ENCODE peak calls at places on chromosomes 13 and 19, in four cellular contexts. H, M, A and L are unnamed samples.

GRCh38 chr19:31139871-31140505 is 209.2 kb downstream of the TSHZ3 start:
- DNase-seq in M (no peak), A (no peak), H (no peak), L (no peak)

GRCh38 chr13:98998831-98999634 is 21.2 kb upstream of the DOCK9 start:
- DNase-seq in M (no peak), A (no peak), H (no peak), L (no peak)

GRCh38 chr19:44819246-44819832 is 10.4 kb downstream of the BCAM start:
- DNase-seq in H (no peak), A (no peak), M (no peak), L (no peak)

GRCh38 chr19:30253581-30253996 is 118.6 kb upstream of the ZNF536 start:
- DNase-seq in H (no peak), A (no peak), M (no peak), L (no peak)

GRCh38 chr19:40614595-40615411 is 13.6 kb downstream of the LTBP4 start:
- DNase-seq in A (peak; percentile 87), M (peak; percentile 79), H (peak; percentile 65), L (peak; percentile 82)

GRCh38 chr19:42547927-42548326 is 19.6 kb upstream of the CEACAM1 start:
- DNase-seq in M (no peak), H (no peak), A (no peak), L (no peak)

GRCh38 chr13:93262729-93263128 is 36.1 kb downstream of the GPC6 start:
- DNase-seq in H (no peak), M (no peak), A (no peak), L (no peak)

GRCh38 chr13:20140487-20140886 is 20.4 kb downstream of the GJA3 start:
- DNase-seq in H (no peak), A (no peak), M (no peak), L (no peak)

GRCh38 chr13:30584332-30584731 is 33.4 kb upstream of the USPL1 start:
- DNase-seq in A (no peak), M (no peak), H (no peak), L (no peak)

GRCh38 chr13:30580852-30581502 is 36.7 kb upstream of the USPL1 start:
- DNase-seq in M (no peak), H (no peak), A (no peak), L (no peak)

GRCh38 chr13:30577381-30577780 is 40.3 kb upstream of the USPL1 start:
- DNase-seq in A (no peak), M (peak; percentile 36), H (no peak), L (peak; percentile 48)

GRCh38 chr13:30585748-30586262 is 31.9 kb upstream of the USPL1 start:
- DNase-seq in M (no peak), A (no peak), H (no peak), L (no peak)

DNA sequence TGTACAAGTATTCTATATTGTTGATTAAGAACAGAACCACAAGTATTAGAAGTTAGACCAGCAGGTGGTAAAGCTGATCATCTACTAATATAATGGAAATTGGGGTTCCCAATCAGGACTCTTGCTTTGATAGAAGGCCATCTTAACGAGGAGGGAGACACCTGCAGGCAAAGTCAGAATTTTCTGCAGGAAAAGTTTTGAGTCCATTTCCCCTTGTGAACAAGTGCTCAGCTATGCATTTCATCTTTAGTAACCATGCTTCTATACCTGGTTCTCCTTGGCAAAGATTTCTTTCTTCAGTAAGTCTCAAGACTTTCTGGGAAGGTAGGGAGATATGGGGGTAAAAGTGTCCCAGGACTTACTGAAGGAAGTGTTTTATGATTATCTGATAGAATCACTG is 36.1 kb upstream of the USPL1 start:
- DNase-seq in H (no peak), A (no peak), M (peak; percentile 35), L (peak; percentile 47)
- TF ChIP-seq CTCF in H (peak; percentile 38), A (no peak), M (peak; percentile 39), L (peak; percentile 44)

GRCh38 chr13:26378116-26378515 is 124.2 kb downstream of the CDK8 start:
- DNase-seq in H (no peak), A (no peak), M (no peak), L (no peak)

GRCh38 chr13:26380930-26381329 is 127.0 kb downstream of the CDK8 start:
- DNase-seq in M (no peak), A (no peak), H (no peak), L (no peak)

GRCh38 chr13:26379831-26380230 is 125.9 kb downstream of the CDK8 start:
- DNase-seq in A (no peak), H (no peak), M (no peak), L (no peak)

GRCh38 chr13:26376430-26376829 is 122.5 kb downstream of the CDK8 start:
- DNase-seq in H (no peak), A (no peak), M (no peak), L (no peak)

DNA sequence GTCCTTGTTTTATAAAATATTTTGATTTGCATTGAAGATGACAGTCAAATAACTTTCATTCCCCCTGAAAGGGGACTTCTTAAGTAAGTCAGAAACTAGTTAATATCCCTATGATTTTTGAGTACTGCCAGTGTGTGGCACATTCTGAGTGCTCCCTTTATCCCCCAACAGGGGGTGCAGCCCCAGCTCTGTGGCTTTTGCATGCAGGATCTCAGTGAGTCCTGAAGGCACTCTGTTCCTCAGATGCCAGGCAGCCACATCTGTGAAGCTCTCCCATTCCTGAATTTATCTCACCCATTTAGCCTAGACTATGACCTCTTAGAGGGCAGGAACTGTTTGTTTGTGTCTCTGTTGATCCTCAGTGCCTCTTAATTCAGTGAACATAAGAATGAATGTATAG is 123.1 kb downstream of the CDK8 start:
- DNase-seq in H (no peak), M (no peak), A (no peak), L (no peak)
- TF ChIP-seq CTCF in H (peak; percentile 17), M (no peak), A (peak; percentile 45), L (peak; percentile 8)

GRCh38 chr13:112071011-112071901 is 4.3 kb downstream of the SOX1 start:
- DNase-seq in H (no peak), M (no peak), A (no peak), L (no peak)

GRCh38 chr13:112071902-112072530 is 5.1 kb downstream of the SOX1 start:
- DNase-seq in H (no peak), A (no peak), M (no peak), L (no peak)

GRCh38 chr13:112073245-112074138 is 6.5 kb downstream of the SOX1 start:
- DNase-seq in H (no peak), M (no peak), A (no peak), L (no peak)

GRCh38 chr13:112074139-112074710 is 7.3 kb downstream of the SOX1 start:
- DNase-seq in H (no peak), M (no peak), A (no peak), L (no peak)

DNA sequence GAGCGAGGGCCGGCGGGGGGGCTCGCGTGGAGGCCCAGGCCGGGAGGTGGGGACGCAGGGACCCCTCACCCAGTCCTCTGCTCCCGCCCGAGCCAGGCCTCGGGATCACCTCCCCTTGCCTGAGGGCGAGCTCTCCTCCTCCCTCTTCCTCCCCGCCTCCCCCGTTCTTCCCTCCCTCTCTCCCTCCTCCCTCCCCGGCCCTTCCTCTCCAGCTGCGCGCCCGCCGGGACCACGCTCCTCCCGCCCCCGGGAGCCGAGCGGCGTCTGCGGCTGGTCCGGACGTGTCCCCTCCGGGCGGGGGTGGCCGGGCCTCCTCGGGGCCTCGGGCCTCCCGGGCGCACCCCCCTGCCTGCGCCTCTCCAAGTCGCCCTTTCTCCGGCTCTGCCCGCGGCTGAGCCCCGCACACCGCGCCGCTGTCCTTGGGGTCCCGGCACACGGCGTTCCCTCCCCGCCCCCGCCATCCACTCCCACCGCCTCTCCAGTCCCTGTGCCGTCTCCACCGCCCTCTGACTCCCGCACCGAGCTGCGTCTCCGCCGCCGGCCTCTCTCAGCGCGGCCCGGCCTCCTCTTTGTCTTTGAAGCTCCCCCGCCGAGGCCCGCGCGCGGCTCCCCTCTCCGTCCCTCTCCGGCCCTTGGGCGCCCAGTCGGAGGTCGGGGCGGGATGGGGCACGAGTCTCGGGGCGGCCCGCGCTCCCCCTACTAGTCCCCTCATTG is 5.7 kb downstream of the SOX1 start:
- DNase-seq in M (no peak), A (no peak), H (no peak), L (no peak)
- TF ChIP-seq CTCF in M (no peak), A (no peak), H (no peak), L (no peak)

DNA sequence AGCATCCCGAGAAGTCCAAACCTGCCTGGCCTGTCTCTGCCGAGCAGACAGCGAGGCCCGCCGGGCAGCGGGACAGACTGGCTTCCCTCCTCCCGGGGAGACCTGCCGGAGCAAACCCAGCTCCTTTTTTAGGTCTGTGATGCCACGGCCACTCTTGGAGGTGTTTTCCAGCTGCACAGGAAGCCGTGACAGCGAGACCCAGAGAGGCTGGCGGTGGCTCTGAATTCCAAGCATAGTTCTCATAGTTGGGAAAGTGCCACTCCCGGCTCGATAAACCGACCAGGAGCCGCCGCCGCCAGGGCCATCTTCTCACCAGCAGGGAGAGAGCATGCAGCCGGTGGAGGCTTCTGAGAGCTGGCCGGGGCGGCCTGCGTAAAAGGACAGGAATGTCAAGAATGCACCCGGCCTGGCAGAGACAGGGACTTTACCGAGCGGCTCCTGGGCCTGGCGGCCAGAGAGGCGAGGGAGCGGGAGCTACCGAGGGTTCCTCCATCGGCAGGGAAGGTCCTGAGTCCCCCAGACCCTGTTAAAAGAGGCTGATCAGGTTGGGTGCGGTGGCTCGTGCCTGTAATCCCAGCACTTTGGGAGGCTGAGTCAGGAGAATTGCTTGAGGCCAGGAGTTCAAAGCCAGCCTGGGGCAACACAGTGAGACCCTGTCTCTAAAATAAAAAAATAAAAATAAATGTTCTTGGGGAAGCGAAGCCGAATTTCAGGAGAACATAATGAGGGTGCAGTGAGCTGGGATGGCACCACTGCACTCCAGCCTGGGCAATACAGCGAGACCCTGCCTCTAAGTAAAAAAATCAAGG is 64.9 kb downstream of the GADD45B start:
- DNase-seq in A (peak; percentile 93), H (peak; percentile 93), M (no peak), L (no peak)
- TF ChIP-seq CTCF in A (peak; percentile 62), H (peak; percentile 19), M (no peak), L (no peak)

GRCh38 chr19:27705896-27706295 is 1507.1 kb downstream of the UQCRFS1 start:
- DNase-seq in M (no peak), A (no peak), H (no peak), L (no peak)

GRCh38 chr19:27714857-27715256 is 1498.1 kb downstream of the UQCRFS1 start:
- DNase-seq in H (no peak), A (no peak), M (no peak), L (no peak)

GRCh38 chr19:27709496-27709895 is 1503.5 kb downstream of the UQCRFS1 start:
- DNase-seq in A (no peak), M (no peak), H (no peak), L (no peak)
- TF ChIP-seq CTCF in A (no peak), M (no peak), H (no peak), L (no peak)

DNA sequence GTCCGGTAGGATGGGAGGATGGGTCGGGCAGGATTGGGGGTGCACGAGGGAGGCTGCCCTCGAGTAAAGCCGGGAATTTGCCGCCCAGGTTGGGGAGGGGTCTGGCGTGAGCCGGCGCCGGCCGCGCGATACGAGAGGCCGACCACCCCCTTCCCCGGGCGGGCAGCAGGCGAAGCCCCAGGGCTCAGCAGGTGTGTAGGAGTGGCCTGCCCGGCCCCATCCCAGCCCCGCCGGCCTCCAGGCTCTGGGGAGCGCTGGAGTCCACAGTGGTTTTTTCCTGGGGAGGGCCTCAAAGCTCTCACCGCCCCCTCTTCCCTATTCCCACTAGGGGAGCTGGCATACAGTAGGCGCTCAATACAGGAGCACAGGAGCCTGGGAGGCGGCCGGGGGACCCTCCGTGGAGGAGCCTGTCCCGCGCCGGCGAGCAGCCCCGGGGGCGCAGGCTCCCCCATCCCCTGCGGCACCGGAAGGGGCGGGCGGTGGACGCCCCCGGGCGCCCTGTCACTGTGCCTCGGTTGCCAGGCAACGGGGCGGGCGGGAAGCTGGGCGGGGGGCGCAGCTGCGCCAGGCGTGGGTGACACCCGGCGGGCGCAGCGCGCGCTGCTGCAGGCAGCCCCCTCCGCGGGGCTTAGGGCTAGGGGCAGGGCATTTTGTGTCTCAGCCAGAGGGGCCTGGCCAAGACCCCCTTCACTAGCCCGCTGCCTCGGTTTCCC is 3.5 kb upstream of the REXO1 start:
- DNase-seq in A (no peak), H (peak; percentile 37), M (peak; percentile 39), L (no peak)
- TF ChIP-seq CTCF in A (no peak), H (no peak), M (no peak), L (no peak)

GRCh38 chr13:36858285-36858684 is 39.3 kb downstream of the RFXAP start:
- DNase-seq in M (peak; percentile 39), H (no peak), A (no peak), L (peak; percentile 37)
- TF ChIP-seq CTCF in M (peak; percentile 55), H (peak; percentile 50), A (peak; percentile 56), L (peak; percentile 20)

GRCh38 chr13:97067342-97067895 is 73.1 kb upstream of the OXGR1 start:
- DNase-seq in H (no peak), M (no peak), A (no peak), L (no peak)
- TF ChIP-seq CTCF in H (no peak), M (no peak), A (no peak), L (no peak)